ENCODE peak calls at places on chromosomes 16 and 17, in four cellular contexts. One of them, this sample, is unnamed.

GRCh38 chr17:43982171-43982570 is 22.3 kb upstream of the NAGS start:
- DNase-seq in SHP77: no peak
- DNase-seq in cardiac fibroblast: no peak
- DNase-seq in effector memory CD4-positive, alpha-beta T cell: no peak
- DNase-seq in this sample: no peak

GRCh38 chr17:50593321-50593720 is 32.8 kb downstream of the CACNA1G start:
- DNase-seq in SHP77: peak; percentile 87
- DNase-seq in cardiac fibroblast: no peak
- DNase-seq in effector memory CD4-positive, alpha-beta T cell: no peak
- DNase-seq in this sample: no peak

GRCh38 chr16:81946206-81946605 is 65.1 kb downstream of the SDR42E1 start:
- DNase-seq in SHP77: no peak
- DNase-seq in cardiac fibroblast: no peak
- DNase-seq in effector memory CD4-positive, alpha-beta T cell: no peak
- DNase-seq in this sample: no peak

GRCh38 chr16:2839650-2840450 is 9.7 kb downstream of the ZG16B start:
- DNase-seq in SHP77: no peak
- DNase-seq in cardiac fibroblast: no peak
- DNase-seq in effector memory CD4-positive, alpha-beta T cell: no peak
- DNase-seq in this sample: no peak

GRCh38 chr17:28577466-28577824 is 750 bp upstream of the ALDOC start:
- DNase-seq in SHP77: no peak
- DNase-seq in cardiac fibroblast: no peak
- DNase-seq in effector memory CD4-positive, alpha-beta T cell: no peak
- DNase-seq in this sample: no peak

GRCh38 chr17:73750975-73751374 is 106.7 kb upstream of the SDK2 start:
- DNase-seq in SHP77: no peak
- DNase-seq in cardiac fibroblast: no peak
- DNase-seq in effector memory CD4-positive, alpha-beta T cell: no peak
- DNase-seq in this sample: no peak

GRCh38 chr17:37742762-37743611 is 1.9 kb downstream of the HNF1B start:
- DNase-seq in SHP77: no peak
- DNase-seq in cardiac fibroblast: no peak
- DNase-seq in effector memory CD4-positive, alpha-beta T cell: no peak
- DNase-seq in this sample: peak; percentile 63

GRCh38 chr17:82356845-82357355 is 2.1 kb upstream of the TEX19 start:
- DNase-seq in SHP77: peak; percentile 77
- DNase-seq in cardiac fibroblast: no peak
- DNase-seq in effector memory CD4-positive, alpha-beta T cell: no peak
- DNase-seq in this sample: no peak

GRCh38 chr17:78358538-78359215 is 1.2 kb downstream of the SOCS3 start:
- DNase-seq in SHP77: peak; percentile 38
- DNase-seq in cardiac fibroblast: peak; percentile 70
- DNase-seq in effector memory CD4-positive, alpha-beta T cell: no peak
- DNase-seq in this sample: peak; percentile 65

GRCh38 chr17:38693700-38694329 is 11.3 kb upstream of the MLLT6 start:
- DNase-seq in SHP77: peak; percentile 68
- DNase-seq in cardiac fibroblast: peak; percentile 97
- DNase-seq in effector memory CD4-positive, alpha-beta T cell: no peak
- DNase-seq in this sample: no peak

GRCh38 chr16:81604960-81605383 is 160.4 kb downstream of the CMIP start:
- DNase-seq in SHP77: no peak
- DNase-seq in cardiac fibroblast: peak; percentile 51
- DNase-seq in effector memory CD4-positive, alpha-beta T cell: no peak
- DNase-seq in this sample: no peak

GRCh38 chr16:46962629-46963028 is 10.8 kb downstream of the DNAJA2 start:
- DNase-seq in SHP77: no peak
- DNase-seq in cardiac fibroblast: no peak
- DNase-seq in effector memory CD4-positive, alpha-beta T cell: no peak
- DNase-seq in this sample: no peak

This sample was measured in GM13977.